ENCODE peak calls at places on chromosomes 3 and 15, in seven cellular contexts. R is B cell, L is PC-9, I is natural killer cell, A is fibroblast of pulmonary artery, U is HFFc6, Y is BJ. Z is an unnamed sample.

GRCh38 chr15:82715003-82715402 is 5.3 kb upstream of the AP3B2 start:
- DNase-seq in I (no peak), L (no peak), Y (no peak), A (no peak), U (no peak), R (no peak), Z (no peak)

GRCh38 chr15:90413411-90414379 is 25.7 kb downstream of the IQGAP1 start:
- DNase-seq in Y (no peak), U (peak; percentile 38), I (no peak), L (peak; percentile 85), R (no peak), A (peak; percentile 72), Z (no peak)

GRCh38 chr3:152524198-152525140 is 255.7 kb downstream of the MBNL1 start:
- DNase-seq in L (no peak), R (peak; percentile 45), Y (peak; percentile 4), U (peak; percentile 45), I (no peak), A (peak; percentile 83), Z (no peak)

GRCh38 chr3:98901032-98901464 is 447 bp downstream of the DCBLD2 start:
- DNase-seq in L (peak; percentile 60), R (no peak), I (peak; percentile 20), U (no peak), Y (no peak), A (peak; percentile 56), Z (peak; percentile 59)

GRCh38 chr3:72896996-72897757 is 9.3 kb downstream of the GXYLT2 start:
- DNase-seq in R (no peak), L (no peak), A (peak; percentile 22), I (no peak), Y (peak; percentile 41), U (peak; percentile 50), Z (no peak)

GRCh38 chr3:10342781-10343180 is 21.9 kb upstream of the SEC13 start:
- DNase-seq in Y (no peak), I (no peak), A (no peak), L (no peak), U (no peak), R (no peak), Z (no peak)

GRCh38 chr15:39094116-39094515 is 486.8 kb upstream of the THBS1 start:
- DNase-seq in L (no peak), Y (no peak), A (no peak), R (no peak), U (no peak), I (no peak), Z (no peak)

GRCh38 chr15:85624241-85624855 is 170.4 kb downstream of the KLHL25 start:
- DNase-seq in Y (no peak), U (no peak), A (peak; percentile 76), L (no peak), I (no peak), R (no peak), Z (no peak)

GRCh38 chr3:15291589-15292541 is 40.5 kb downstream of the SH3BP5 start:
- DNase-seq in R (peak; percentile 77), A (peak; percentile 55), I (peak; percentile 67), Y (no peak), U (no peak), L (no peak), Z (peak; percentile 77)

GRCh38 chr15:58932791-58933310 is 628 bp downstream of the SLTM start:
- DNase-seq in I (no peak), U (no peak), L (no peak), Y (no peak), R (no peak), A (peak; percentile 29), Z (no peak)

GRCh38 chr15:27365441-27365840 is 394.5 kb downstream of the GABRG3 start:
- DNase-seq in R (no peak), I (no peak), U (no peak), L (no peak), A (no peak), Y (no peak), Z (no peak)

GRCh38 chr15:41347236-41347635 is 14.6 kb downstream of the NUSAP1 start:
- DNase-seq in A (no peak), U (no peak), Y (no peak), I (no peak), L (no peak), R (no peak), Z (no peak)

GRCh38 chr15:77870195-77871065 is 207.1 kb downstream of the TBC1D2B start:
- DNase-seq in A (peak; percentile 70), Y (no peak), I (peak; percentile 25), R (no peak), L (peak; percentile 45), U (peak; percentile 57), Z (peak; percentile 35)

GRCh38 chr3:10845240-10845761 is 29.3 kb downstream of the SLC6A11 start:
- DNase-seq in A (no peak), R (no peak), L (no peak), I (no peak), Y (no peak), U (no peak), Z (no peak)

GRCh38 chr15:69704229-69704628 is 251.6 kb downstream of the RPLP1 start:
- DNase-seq in I (no peak), A (no peak), Y (no peak), U (no peak), R (no peak), L (no peak), Z (no peak)

GRCh38 chr3:196602673-196603072 is 34.2 kb downstream of the FBXO45 start:
- DNase-seq in R (no peak), A (no peak), U (no peak), Y (no peak), I (no peak), L (peak; percentile 21), Z (no peak)

GRCh38 chr3:5187920-5188418 is 462 bp downstream of the EDEM1 start:
- DNase-seq in U (peak; percentile 9), I (peak; percentile 67), A (peak; percentile 39), L (no peak), R (peak; percentile 54), Y (no peak), Z (peak; percentile 81)

GRCh38 chr3:123270818-123271217 is 69.1 kb downstream of the SEC22A start:
- DNase-seq in Y (no peak), L (no peak), R (no peak), A (peak; percentile 21), U (no peak), I (no peak), Z (no peak)

GRCh38 chr3:195537995-195538394 is 5.1 kb downstream of the PPP1R2 start:
- DNase-seq in A (no peak), I (no peak), L (peak; percentile 34), Y (no peak), R (peak; percentile 62), U (no peak), Z (peak; percentile 54)

GRCh38 chr15:60799885-60800728 is 321.2 kb upstream of the ICE2 start:
- DNase-seq in A (no peak), L (no peak), R (no peak), I (no peak), U (peak; percentile 15), Y (no peak), Z (no peak)

GRCh38 chr3:111737712-111738097 is 121.4 kb upstream of the PHLDB2 start:
- DNase-seq in L (peak; percentile 77), R (no peak), Y (peak; percentile 91), I (no peak), A (peak; percentile 99), U (peak; percentile 88), Z (no peak)

GRCh38 chr3:76570436-76571057 is 469.4 kb upstream of the ROBO2 start:
- DNase-seq in L (no peak), Y (no peak), I (no peak), U (peak; percentile 4), A (peak; percentile 11), R (no peak), Z (no peak)

DNA sequence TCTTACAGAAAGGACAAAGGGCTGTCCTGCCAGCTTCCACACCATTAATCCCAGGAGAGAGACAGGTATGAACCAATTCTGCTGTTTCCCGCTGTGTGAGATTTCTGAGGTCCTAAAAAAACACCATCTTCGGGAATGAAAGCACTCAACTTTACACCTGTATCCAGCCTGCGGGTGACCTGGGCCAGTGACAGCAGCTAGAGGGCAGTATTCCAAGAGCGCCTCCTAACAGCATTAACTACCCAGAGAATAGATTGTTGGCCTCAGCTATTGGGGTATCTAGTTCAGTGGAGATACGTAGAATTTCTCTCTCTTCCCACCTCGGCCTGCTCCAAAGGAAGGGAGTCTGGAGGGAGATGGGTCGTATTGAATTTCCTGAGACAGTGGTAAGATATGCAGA is 55.1 kb downstream of the WDR76 start:
- DNase-seq in U (no peak), Y (no peak), R (no peak), L (no peak), A (no peak), I (no peak), Z (no peak)
- TF ChIP-seq CTCF in U (peak; percentile 71), Y (peak; percentile 49), R (no peak), L (no peak), A (peak; percentile 59), I (no peak), Z (peak; percentile 71)

DNA sequence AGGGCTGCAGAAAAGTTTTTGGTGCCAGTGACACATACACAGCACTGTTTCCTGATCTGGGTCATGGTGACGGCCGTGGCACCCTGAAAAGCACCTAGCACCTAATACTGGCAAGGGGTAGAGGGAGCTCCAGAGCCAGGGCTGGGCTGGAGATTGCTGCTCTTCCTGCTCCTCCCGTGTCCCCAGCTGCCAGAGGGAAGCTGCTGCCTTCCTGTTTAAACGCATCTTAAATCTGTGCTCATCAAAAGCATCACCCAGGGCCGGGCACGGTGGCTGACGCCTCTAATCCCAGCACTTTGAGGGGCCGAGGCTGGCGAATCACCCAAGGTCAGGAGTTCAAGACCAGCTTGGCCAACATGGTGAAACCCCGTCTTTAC is 156.7 kb upstream of the MEF2A start:
- DNase-seq in U (peak; percentile 21), A (peak; percentile 71), R (no peak), I (no peak), L (peak; percentile 38), Y (no peak), Z (no peak)
- TF ChIP-seq CTCF in U (peak; percentile 61), A (peak; percentile 70), R (no peak), I (no peak), L (peak; percentile 70), Y (peak; percentile 66), Z (peak; percentile 58)

GRCh38 chr3:42654331-42655201 is 1.1 kb downstream of the ZBTB47 start:
- DNase-seq in I (no peak), A (peak; percentile 46), Y (no peak), U (peak; percentile 22), R (no peak), L (no peak), Z (no peak)
- TF ChIP-seq CTCF in I (no peak), A (no peak), Y (no peak), U (peak; percentile 64), R (no peak), L (no peak), Z (no peak)

DNA sequence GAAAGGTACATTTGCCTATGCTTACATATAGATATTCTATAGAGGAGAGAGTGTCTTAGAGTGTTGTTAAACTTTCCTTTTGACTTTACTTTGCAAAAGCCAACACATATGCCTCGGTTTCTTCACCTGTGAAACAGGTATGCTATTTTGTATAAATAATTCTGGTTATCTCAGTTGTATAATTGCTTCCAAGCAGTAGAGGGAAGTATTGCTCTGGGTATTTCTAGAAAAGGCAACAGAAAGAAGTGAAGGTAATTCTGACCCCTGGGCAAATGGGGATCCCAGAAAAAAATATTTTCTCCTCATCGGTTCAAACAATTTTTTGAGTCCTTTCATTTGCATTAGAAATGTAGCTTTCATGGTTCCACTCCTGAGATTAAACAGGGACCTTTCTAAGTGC is 216.5 kb upstream of the SEMA6D start:
- DNase-seq in L (no peak), I (no peak), U (no peak), Y (no peak), A (no peak), R (no peak), Z (no peak)
- TF ChIP-seq CTCF in L (no peak), I (no peak), U (no peak), Y (no peak), A (no peak), R (no peak), Z (no peak)